ENCODE peak calls at places on chromosomes 6 and 20, in seven cellular contexts. Z, M, P, G, L, H and C are unnamed samples.

GRCh38 chr6:128131566-128131965 is 230.7 kb upstream of the THEMIS start:
- DNase-seq in Z (no peak), M (no peak), P (no peak), G (no peak), L (no peak), H (no peak), C (no peak)

GRCh38 chr6:33317418-33317667 is 201 bp downstream of the ZBTB22 start:
- DNase-seq in Z (peak; percentile 92), M (peak; percentile 83), P (peak; percentile 96), G (no peak), L (no peak), H (no peak), C (no peak)

GRCh38 chr6:156279306-156279969 is 497.7 kb upstream of the ARID1B start:
- DNase-seq in Z (peak; percentile 61), M (no peak), P (no peak), G (no peak), L (no peak), H (no peak), C (peak; percentile 28)

GRCh38 chr20:25083773-25084615 is 2.1 kb upstream of the VSX1 start:
- DNase-seq in Z (no peak), M (no peak), P (no peak), G (no peak), L (no peak), H (no peak), C (no peak)

GRCh38 chr6:46184114-46184513 is 13.3 kb upstream of the ENPP5 start:
- DNase-seq in Z (no peak), M (no peak), P (no peak), G (no peak), L (no peak), H (no peak), C (no peak)

GRCh38 chr6:170187669-170188566 is 103.0 kb downstream of the DLL1 start:
- DNase-seq in Z (no peak), M (peak; percentile 20), P (no peak), G (no peak), L (no peak), H (no peak), C (no peak)

GRCh38 chr6:131821408-131821807 is 13.6 kb downstream of the ENPP1 start:
- DNase-seq in Z (no peak), M (no peak), P (no peak), G (no peak), L (no peak), H (no peak), C (no peak)

GRCh38 chr20:47293524-47294157 is 62.9 kb downstream of the ZMYND8 start:
- DNase-seq in Z (no peak), M (no peak), P (no peak), G (no peak), L (no peak), H (no peak), C (no peak)

GRCh38 chr6:114039835-114040234 is 68.9 kb upstream of the HDAC2 start:
- DNase-seq in Z (no peak), M (no peak), P (no peak), G (no peak), L (no peak), H (no peak), C (no peak)

GRCh38 chr20:36392989-36393388 is 86.8 kb downstream of the DLGAP4 start:
- DNase-seq in Z (no peak), M (no peak), P (no peak), G (no peak), L (no peak), H (no peak), C (no peak)

GRCh38 chr6:16974387-16974673 is 127.5 kb upstream of the STMND1 start:
- DNase-seq in Z (no peak), M (no peak), P (no peak), G (no peak), L (no peak), H (no peak), C (no peak)

GRCh38 chr20:8361008-8361652 is 229.1 kb downstream of the PLCB1 start:
- DNase-seq in Z (no peak), M (no peak), P (no peak), G (no peak), L (no peak), H (no peak), C (peak; percentile 17)

GRCh38 chr20:32018269-32019155 is 8.3 kb downstream of the CCM2L start:
- DNase-seq in Z (peak; percentile 96), M (peak; percentile 99), P (peak; percentile 88), G (peak; percentile 81), L (peak; percentile 76), H (no peak), C (no peak)

GRCh38 chr20:51456511-51457280 is 85.8 kb downstream of the NFATC2 start:
- DNase-seq in Z (peak; percentile 89), M (no peak), P (peak; percentile 47), G (peak; percentile 88), L (peak; percentile 78), H (peak; percentile 33), C (no peak)

GRCh38 chr6:110530671-110531070 is 54.3 kb upstream of the SLC22A16 start:
- DNase-seq in Z (no peak), M (peak; percentile 10), P (no peak), G (no peak), L (no peak), H (no peak), C (no peak)

GRCh38 chr20:63361507-63362425 is 617 bp upstream of the CHRNA4 start:
- DNase-seq in Z (no peak), M (peak; percentile 74), P (no peak), G (no peak), L (no peak), H (no peak), C (no peak)

GRCh38 chr6:72182337-72183246 is 296.2 kb downstream of the RIMS1 start:
- DNase-seq in Z (peak; percentile 59), M (peak; percentile 75), P (no peak), G (no peak), L (no peak), H (peak; percentile 25), C (no peak)
- TF ChIP-seq YY1 in Z (no peak), M (no peak), P (no peak), G (no peak), L (no peak), H (no peak), C (no peak)

DNA sequence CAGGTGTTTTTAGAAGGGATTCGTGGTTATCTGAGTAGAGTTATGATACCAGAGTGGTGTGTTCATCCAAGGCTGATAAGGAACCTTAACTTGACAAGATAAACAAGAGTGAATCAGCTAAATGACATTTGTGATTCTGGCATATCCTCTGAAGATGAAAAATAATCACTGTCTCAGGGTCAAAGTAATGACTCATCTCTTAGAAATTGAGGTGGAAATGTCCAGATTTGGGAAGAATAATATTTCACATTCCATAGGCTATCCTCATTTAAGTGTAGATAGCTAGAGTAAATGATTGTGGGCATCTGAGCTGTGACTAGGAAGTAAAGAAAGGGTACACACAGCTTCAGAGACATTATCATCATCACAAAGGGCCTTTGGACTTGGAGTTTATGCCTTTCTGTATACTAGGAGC is 255.7 kb downstream of the GJA1 start:
- DNase-seq in Z (no peak), M (no peak), P (no peak), G (no peak), L (no peak), H (no peak), C (no peak)
- TF ChIP-seq YY1 in Z (no peak), M (no peak), P (no peak), G (no peak), L (no peak), H (no peak), C (no peak)

GRCh38 chr20:57714409-57715267 is 4.8 kb upstream of the PMEPA1 start:
- DNase-seq in Z (no peak), M (no peak), P (no peak), G (no peak), L (no peak), H (no peak), C (no peak)
- TF ChIP-seq YY1 in Z (no peak), M (no peak), P (no peak), G (no peak), L (no peak), H (no peak), C (no peak)

GRCh38 chr6:116156405-116157326 is 30.7 kb upstream of the COL10A1 start:
- DNase-seq in Z (no peak), M (no peak), P (peak; percentile 48), G (no peak), L (no peak), H (no peak), C (no peak)

GRCh38 chr6:116158641-116159040 is 32.7 kb upstream of the COL10A1 start:
- DNase-seq in Z (no peak), M (no peak), P (no peak), G (no peak), L (no peak), H (no peak), C (no peak)

GRCh38 chr6:116154887-116155286 is 29.0 kb upstream of the COL10A1 start:
- DNase-seq in Z (no peak), M (no peak), P (no peak), G (no peak), L (no peak), H (no peak), C (no peak)

GRCh38 chr6:116157391-116157790 is 31.5 kb upstream of the COL10A1 start:
- DNase-seq in Z (no peak), M (no peak), P (no peak), G (no peak), L (no peak), H (no peak), C (no peak)

GRCh38 chr6:116159782-116160524 is 34.0 kb upstream of the COL10A1 start:
- DNase-seq in Z (no peak), M (no peak), P (no peak), G (no peak), L (no peak), H (no peak), C (no peak)
- TF ChIP-seq YY1 in Z (no peak), M (no peak), P (no peak), G (no peak), L (no peak), H (no peak), C (no peak)

DNA sequence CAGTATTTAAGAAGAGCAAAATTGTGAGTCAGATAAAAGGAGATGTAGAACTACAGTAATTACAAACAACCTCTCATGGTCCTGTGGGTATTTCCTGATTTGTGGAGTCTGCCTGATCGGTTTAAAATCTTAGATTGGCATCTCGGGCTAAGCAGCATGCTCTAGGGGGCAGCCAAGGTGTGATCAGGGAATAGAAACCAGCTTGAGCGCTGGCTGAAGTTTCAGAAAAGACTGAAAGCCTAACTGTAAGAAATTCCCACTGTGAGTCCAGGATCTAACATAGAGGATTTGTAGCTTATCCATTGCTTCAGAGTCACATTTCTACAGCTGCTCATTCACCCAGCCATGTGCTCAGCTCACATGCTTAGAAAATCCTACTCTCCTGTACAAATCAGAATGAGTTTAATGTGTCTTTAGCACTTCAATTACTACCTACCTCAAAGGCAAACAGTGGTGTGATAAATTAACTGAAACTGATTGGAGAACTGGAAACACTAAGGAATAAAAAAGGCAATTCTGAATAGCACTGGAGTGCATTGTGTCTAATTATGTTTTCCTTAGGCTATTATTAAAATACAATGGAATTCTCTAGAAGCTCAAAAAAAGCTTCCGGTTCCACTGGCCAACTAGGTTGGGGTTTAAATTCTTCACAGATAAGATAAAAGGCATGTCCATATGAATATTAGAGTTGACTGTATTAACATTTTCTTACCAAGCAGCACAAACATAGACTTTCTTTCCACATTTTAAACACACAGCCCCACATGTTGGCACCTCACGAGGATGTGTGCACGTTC is 73.8 kb upstream of the MPC1 start:
- DNase-seq in Z (no peak), M (no peak), P (no peak), G (no peak), L (no peak), H (peak; percentile 25), C (peak; percentile 17)
- TF ChIP-seq YY1 in Z (no peak), M (no peak), P (no peak), G (no peak), L (no peak), H (no peak), C (no peak)